ENCODE peak calls at places on chromosome 15, in eight cellular contexts. L, M, Z, G, F, Q, A and R are unnamed samples.

GRCh38 chr15:81002254-81003022 is 1.7 kb downstream of the TLNRD1 start:
- DNase-seq in Q (no peak), G (no peak), M (no peak), A (no peak), Z (no peak), F (no peak), L (no peak), R (no peak)

GRCh38 chr15:67063689-67064606 is 1.5 kb upstream of the SMAD3 start:
- DNase-seq in Z (no peak), Q (no peak), G (peak; percentile 73), A (peak; percentile 51), L (no peak), M (peak; percentile 92), F (no peak), R (peak; percentile 91)

GRCh38 chr15:100764778-100765457 is 114.7 kb upstream of the ALDH1A3 start:
- DNase-seq in F (peak; percentile 73), Q (peak; percentile 45), L (peak; percentile 28), G (no peak), A (no peak), Z (peak; percentile 50), M (peak; percentile 21), R (peak; percentile 90)

GRCh38 chr15:36294359-36294758 is 285.1 kb upstream of the CDIN1 start:
- DNase-seq in Q (no peak), L (no peak), Z (no peak), G (no peak), M (no peak), A (no peak), F (no peak), R (peak; percentile 4)

GRCh38 chr15:90161946-90162345 is 39.2 kb upstream of the SEMA4B start:
- DNase-seq in Q (no peak), G (no peak), M (peak; percentile 40), Z (no peak), A (no peak), L (no peak), F (no peak), R (no peak)

GRCh38 chr15:66615175-66615495 is 49.3 kb upstream of the LCTL start:
- DNase-seq in F (no peak), G (no peak), M (no peak), Z (no peak), Q (no peak), L (no peak), A (no peak), R (no peak)

GRCh38 chr15:36109943-36110658 is 469.3 kb upstream of the CDIN1 start:
- DNase-seq in L (no peak), Q (no peak), Z (no peak), F (peak; percentile 59), G (no peak), M (no peak), A (no peak), R (no peak)

GRCh38 chr15:50881121-50882048 is 27.1 kb upstream of the AP4E1 start:
- DNase-seq in F (no peak), Z (no peak), M (no peak), A (no peak), Q (no peak), G (no peak), L (no peak), R (no peak)

GRCh38 chr15:73647259-73648026 is 14.3 kb upstream of the NPTN start:
- DNase-seq in M (peak; percentile 37), F (no peak), G (no peak), Q (no peak), L (no peak), A (no peak), Z (no peak), R (peak; percentile 36)

GRCh38 chr15:42891569-42891968 is 29.0 kb downstream of the TTBK2 start:
- DNase-seq in M (no peak), Z (no peak), F (peak; percentile 25), G (no peak), A (no peak), Q (no peak), L (no peak), R (no peak)